ENCODE peak calls at places on chromosomes 5 and 9, in four cellular contexts. One of them, this sample, is unnamed.

GRCh38 chr5:142422426-142422825 is 97.6 kb upstream of the SPRY4 start:
- DNase-seq in AG10803: peak; percentile 62
- DNase-seq in transverse colon: no peak
- DNase-seq in adrenal gland: no peak
- DNase-seq in this sample: peak; percentile 82

GRCh38 chr5:96967400-96967799 is 31.5 kb downstream of the LNPEP start:
- DNase-seq in AG10803: no peak
- DNase-seq in transverse colon: no peak
- DNase-seq in adrenal gland: no peak
- DNase-seq in this sample: no peak

GRCh38 chr9:19876569-19877316 is 87.9 kb upstream of the SLC24A2 start:
- DNase-seq in transverse colon: no peak
- DNase-seq in adrenal gland: no peak
- DNase-seq in AG10803: peak; percentile 9
- DNase-seq in this sample: peak; percentile 3

GRCh38 chr9:105257767-105258166 is 13.3 kb downstream of the SLC44A1 start:
- DNase-seq in AG10803: no peak
- DNase-seq in transverse colon: no peak
- DNase-seq in adrenal gland: no peak
- DNase-seq in this sample: no peak

GRCh38 chr9:127781821-127782220 is 3.4 kb upstream of the SH2D3C start:
- DNase-seq in AG10803: no peak
- DNase-seq in adrenal gland: no peak
- DNase-seq in transverse colon: no peak
- DNase-seq in this sample: no peak

GRCh38 chr5:989961-990530 is 18.6 kb upstream of the NKD2 start:
- DNase-seq in AG10803: no peak
- DNase-seq in transverse colon: peak; percentile 43
- DNase-seq in adrenal gland: peak; percentile 80
- DNase-seq in this sample: no peak

GRCh38 chr9:33452828-33453271 is 5.5 kb upstream of the AQP3 start:
- DNase-seq in transverse colon: peak; percentile 50
- DNase-seq in AG10803: peak; percentile 60
- DNase-seq in adrenal gland: peak; percentile 73
- DNase-seq in this sample: peak; percentile 91

GRCh38 chr5:179294891-179295777 is 50.1 kb downstream of the ADAMTS2 start:
- DNase-seq in transverse colon: no peak
- DNase-seq in AG10803: peak; percentile 89
- DNase-seq in adrenal gland: no peak
- DNase-seq in this sample: no peak

GRCh38 chr5:72556351-72557146 is 49.3 kb upstream of the ZNF366 start:
- DNase-seq in adrenal gland: peak; percentile 72
- DNase-seq in AG10803: peak; percentile 67
- DNase-seq in transverse colon: peak; percentile 45
- DNase-seq in this sample: peak; percentile 76
- TF ChIP-seq CTCF in adrenal gland: no peak
- TF ChIP-seq CTCF in AG10803: peak; percentile 20
- TF ChIP-seq CTCF in transverse colon: no peak
- TF ChIP-seq CTCF in this sample: peak; percentile 42

GRCh38 chr9:78307360-78307759 is 10.4 kb downstream of the PSAT1 start:
- DNase-seq in adrenal gland: no peak
- DNase-seq in transverse colon: no peak
- DNase-seq in AG10803: no peak
- DNase-seq in this sample: no peak
- H3K4me3 ChIP-seq in adrenal gland: no peak overlapping the region
- H3K4me3 ChIP-seq in transverse colon: no peak overlapping the region
- H3K4me3 ChIP-seq in AG10803: no peak overlapping the region
- H3K4me3 ChIP-seq in this sample: no peak overlapping the region

DNA sequence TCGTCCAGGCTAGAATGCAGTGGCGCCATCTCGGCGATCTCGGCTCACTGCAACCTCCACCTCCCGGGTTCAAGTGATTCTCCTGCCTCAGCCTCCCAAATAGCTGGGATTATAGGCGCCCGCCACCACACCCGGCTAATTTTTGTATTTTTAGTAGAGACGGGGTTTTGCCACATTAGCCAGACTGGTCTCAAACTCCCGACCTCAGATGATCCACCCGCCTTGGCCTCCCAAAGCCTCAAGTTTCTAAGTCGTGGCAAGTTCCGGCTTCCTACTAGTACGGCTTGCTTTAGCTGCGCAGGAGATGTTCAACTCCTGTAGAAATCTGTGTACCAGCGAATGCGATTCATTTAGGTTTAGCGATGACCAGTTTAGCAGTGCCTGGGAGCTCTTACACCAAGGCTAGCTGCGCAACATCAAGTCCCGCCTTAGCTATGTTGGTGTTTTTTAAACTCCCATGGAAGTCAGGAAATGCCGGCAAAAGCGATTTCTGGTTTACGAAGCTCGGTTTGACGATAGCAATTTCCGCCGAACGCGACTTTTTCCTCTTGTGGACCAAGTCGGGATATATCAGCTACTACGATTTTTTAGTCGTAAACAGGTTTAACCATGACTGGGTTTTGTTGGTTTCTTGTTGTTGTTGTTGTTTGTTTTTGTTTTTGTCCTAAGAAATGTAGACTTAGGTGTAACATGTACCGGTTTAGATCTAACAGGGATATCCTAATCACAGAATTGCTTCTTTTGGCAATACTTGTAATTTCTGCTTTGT is 46.4 kb downstream of the ANXA2R start:
- DNase-seq in adrenal gland: peak; percentile 67
- DNase-seq in AG10803: peak; percentile 77
- DNase-seq in transverse colon: peak; percentile 33
- DNase-seq in this sample: peak; percentile 89
- TF ChIP-seq CTCF in adrenal gland: peak; percentile 30
- TF ChIP-seq CTCF in AG10803: no peak
- TF ChIP-seq CTCF in transverse colon: no peak
- TF ChIP-seq CTCF in this sample: peak; percentile 1

GRCh38 chr9:2127486-2127885 is 112.3 kb downstream of the SMARCA2 start:
- DNase-seq in transverse colon: no peak
- DNase-seq in AG10803: peak; percentile 96
- DNase-seq in adrenal gland: no peak
- DNase-seq in this sample: peak; percentile 48

GRCh38 chr9:2126331-2126789 is 111.2 kb downstream of the SMARCA2 start:
- DNase-seq in adrenal gland: peak; percentile 91
- DNase-seq in AG10803: peak; percentile 92
- DNase-seq in transverse colon: no peak
- DNase-seq in this sample: no peak

GRCh38 chr9:2125909-2126308 is 110.8 kb downstream of the SMARCA2 start:
- DNase-seq in transverse colon: no peak
- DNase-seq in adrenal gland: no peak
- DNase-seq in AG10803: no peak
- DNase-seq in this sample: peak; percentile 30

GRCh38 chr9:2132484-2133082 is 117.4 kb downstream of the SMARCA2 start:
- DNase-seq in adrenal gland: no peak
- DNase-seq in AG10803: peak; percentile 65
- DNase-seq in transverse colon: no peak
- DNase-seq in this sample: peak; percentile 72

DNA sequence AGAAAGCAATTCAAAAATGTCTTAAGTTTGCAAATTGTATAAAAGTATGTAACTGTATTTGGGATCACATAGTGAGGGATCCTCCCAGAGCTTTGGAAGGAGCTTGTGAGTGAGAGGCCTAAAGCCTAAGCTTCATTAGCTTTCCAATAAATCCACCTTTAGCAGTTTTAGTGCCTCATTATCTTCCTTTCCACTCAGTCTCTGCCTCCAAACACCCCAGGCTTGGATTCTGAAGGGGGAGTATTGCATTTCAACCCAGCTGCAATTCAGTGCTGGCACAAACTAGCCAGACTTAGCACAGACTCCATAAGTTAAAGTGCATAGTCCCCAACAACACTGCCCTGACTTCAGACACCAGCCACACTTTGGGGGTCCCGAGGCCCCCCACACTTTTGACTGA is 113.5 kb downstream of the SMARCA2 start:
- DNase-seq in transverse colon: no peak
- DNase-seq in adrenal gland: no peak
- DNase-seq in AG10803: no peak
- DNase-seq in this sample: no peak
- H3K4me3 ChIP-seq in transverse colon: no peak overlapping the region
- H3K4me3 ChIP-seq in adrenal gland: no peak overlapping the region
- H3K4me3 ChIP-seq in AG10803: no peak overlapping the region
- H3K4me3 ChIP-seq in this sample: no peak overlapping the region

GRCh38 chr5:5751987-5752386 is 329.5 kb downstream of the ICE1 start:
- DNase-seq in adrenal gland: no peak
- DNase-seq in transverse colon: no peak
- DNase-seq in AG10803: no peak
- DNase-seq in this sample: no peak

GRCh38 chr5:5751496-5751895 is 329.0 kb downstream of the ICE1 start:
- DNase-seq in adrenal gland: no peak
- DNase-seq in transverse colon: no peak
- DNase-seq in AG10803: no peak
- DNase-seq in this sample: no peak

GRCh38 chr5:5752844-5753243 is 330.4 kb downstream of the ICE1 start:
- DNase-seq in adrenal gland: no peak
- DNase-seq in AG10803: no peak
- DNase-seq in transverse colon: no peak
- DNase-seq in this sample: no peak

GRCh38 chr5:5755888-5756287 is 333.4 kb downstream of the ICE1 start:
- DNase-seq in adrenal gland: no peak
- DNase-seq in transverse colon: no peak
- DNase-seq in AG10803: no peak
- DNase-seq in this sample: no peak
- TF ChIP-seq CTCF in adrenal gland: no peak
- TF ChIP-seq CTCF in transverse colon: no peak
- TF ChIP-seq CTCF in AG10803: no peak
- TF ChIP-seq CTCF in this sample: no peak

GRCh38 chr5:136080483-136081180 is 51.8 kb downstream of the TGFBI start:
- DNase-seq in adrenal gland: peak; percentile 93
- DNase-seq in transverse colon: peak; percentile 90
- DNase-seq in AG10803: peak; percentile 83
- DNase-seq in this sample: peak; percentile 92
- H3K4me3 ChIP-seq in adrenal gland: no peak overlapping the region
- H3K4me3 ChIP-seq in transverse colon: peak overlapping the region; percentile 29
- H3K4me3 ChIP-seq in AG10803: peak overlapping the region; percentile 51
- H3K4me3 ChIP-seq in this sample: peak overlapping the region; percentile 65

GRCh38 chr9:908806-909205 is 67.3 kb downstream of the DMRT1 start:
- DNase-seq in AG10803: no peak
- DNase-seq in transverse colon: no peak
- DNase-seq in adrenal gland: no peak
- DNase-seq in this sample: no peak

GRCh38 chr9:912776-913175 is 63.7 kb upstream of the DMRT3 start:
- DNase-seq in transverse colon: no peak
- DNase-seq in AG10803: no peak
- DNase-seq in adrenal gland: no peak
- DNase-seq in this sample: no peak

GRCh38 chr9:911003-911402 is 65.5 kb upstream of the DMRT3 start:
- DNase-seq in adrenal gland: no peak
- DNase-seq in AG10803: no peak
- DNase-seq in transverse colon: no peak
- DNase-seq in this sample: no peak
- TF ChIP-seq CTCF in adrenal gland: no peak
- TF ChIP-seq CTCF in AG10803: no peak
- TF ChIP-seq CTCF in transverse colon: no peak
- TF ChIP-seq CTCF in this sample: no peak

DNA sequence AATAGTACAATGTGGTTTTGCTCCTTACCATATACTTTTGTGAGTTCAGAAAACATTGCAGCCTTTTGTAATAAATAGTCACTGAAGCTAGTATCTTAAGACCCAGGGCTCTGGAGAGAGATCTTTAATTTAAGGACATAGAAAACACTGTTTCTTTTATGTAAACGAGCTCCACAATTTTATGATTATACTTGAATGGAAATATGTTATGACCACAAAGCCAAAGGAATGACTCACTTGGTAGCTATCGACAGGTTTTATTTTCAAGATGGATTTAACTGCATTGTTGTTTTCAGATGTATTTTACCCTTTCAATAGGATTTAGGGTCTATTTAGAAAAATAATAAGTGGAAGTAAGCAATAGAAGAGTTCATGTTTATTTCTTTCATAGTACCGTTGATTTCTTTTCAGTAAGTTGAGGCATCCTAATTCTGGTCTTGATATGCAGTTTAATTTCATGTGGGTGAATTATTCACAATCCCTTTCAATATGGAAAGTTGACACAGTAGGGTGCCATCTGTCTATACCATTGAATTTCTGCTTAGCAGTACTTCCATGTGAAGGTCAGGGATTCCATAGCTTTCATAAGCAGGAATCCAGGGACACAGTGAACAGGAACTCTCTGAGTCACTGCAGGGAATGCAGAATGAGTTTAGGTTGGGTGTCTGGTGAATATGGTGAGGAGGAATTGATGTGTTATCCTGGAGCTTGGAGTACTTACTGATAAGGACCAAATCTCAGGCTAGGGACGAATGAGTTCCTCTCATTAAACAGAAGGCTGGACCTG is 157.6 kb downstream of the CD180 start:
- DNase-seq in AG10803: peak; percentile 62
- DNase-seq in transverse colon: no peak
- DNase-seq in adrenal gland: no peak
- DNase-seq in this sample: peak; percentile 72
- H3K4me3 ChIP-seq in AG10803: no peak overlapping the region
- H3K4me3 ChIP-seq in transverse colon: no peak overlapping the region
- H3K4me3 ChIP-seq in adrenal gland: no peak overlapping the region
- H3K4me3 ChIP-seq in this sample: no peak overlapping the region

GRCh38 chr5:115349001-115349817 is 52.8 kb upstream of the CCDC112 start:
- DNase-seq in AG10803: peak; percentile 88
- DNase-seq in transverse colon: peak; percentile 42
- DNase-seq in adrenal gland: peak; percentile 76
- DNase-seq in this sample: peak; percentile 92
- TF ChIP-seq CTCF in AG10803: peak; percentile 27
- TF ChIP-seq CTCF in transverse colon: no peak
- TF ChIP-seq CTCF in adrenal gland: peak; percentile 39
- TF ChIP-seq CTCF in this sample: peak; percentile 25

This sample was measured in choroid plexus epithelial cell.